ENCODE peak calls at places on chromosomes 6 and 20, in four cellular contexts. R, L, G and O are unnamed samples.
A peak's percentile ranks its signal among the peaks of the same experiment; 100 is the strongest.

GRCh38 chr6:45930419-45931059 is 85.1 kb downstream of the CLIC5 start:
- DNase-seq in R (peak; percentile 63), L (peak; percentile 41), G (peak; percentile 72), O (peak; percentile 78)

GRCh38 chr6:166313255-166314070 is 5.3 kb upstream of the PRR18 start:
- DNase-seq in R (no peak), L (peak; percentile 45), G (peak; percentile 57), O (peak; percentile 69)

GRCh38 chr6:14130431-14131075 is 13.0 kb downstream of the CD83 start:
- DNase-seq in R (no peak), L (peak; percentile 2), G (no peak), O (no peak)

GRCh38 chr20:45964024-45964423 is 8.0 kb downstream of the ZNF335 start:
- DNase-seq in R (no peak), L (no peak), G (no peak), O (no peak)

GRCh38 chr20:10508468-10509251 is 73.6 kb downstream of the SLX4IP start:
- DNase-seq in R (no peak), L (peak; percentile 70), G (no peak), O (no peak)

GRCh38 chr6:43060034-43060754 is 763 bp downstream of the KLC4 start:
- DNase-seq in R (no peak), L (no peak), G (no peak), O (no peak)

GRCh38 chr20:8621021-8621420 is 447.9 kb upstream of the PLCB4 start:
- DNase-seq in R (no peak), L (no peak), G (no peak), O (no peak)

GRCh38 chr6:110875548-110876169 is 1.1 kb downstream of the AMD1 start:
- DNase-seq in R (peak; percentile 70), L (no peak), G (peak; percentile 46), O (peak; percentile 64)

GRCh38 chr20:3163099-3164042 is 3.7 kb upstream of the FASTKD5 start:
- DNase-seq in R (no peak), L (no peak), G (no peak), O (peak; percentile 56)

GRCh38 chr20:52015155-52015554 is 176.4 kb downstream of the ZFP64 start:
- DNase-seq in R (no peak), L (no peak), G (no peak), O (no peak)

GRCh38 chr20:52016022-52016421 is 175.6 kb downstream of the ZFP64 start:
- DNase-seq in R (no peak), L (no peak), G (no peak), O (no peak)

GRCh38 chr20:52017669-52018317 is 173.8 kb downstream of the ZFP64 start:
- DNase-seq in R (no peak), L (no peak), G (no peak), O (no peak)

GRCh38 chr20:52019313-52019712 is 172.3 kb downstream of the ZFP64 start:
- DNase-seq in R (no peak), L (no peak), G (no peak), O (no peak)
- TF ChIP-seq CTCF in R (no peak), L (no peak), G (no peak), O (no peak)

GRCh38 chr6:10258341-10258740 is 156.5 kb downstream of the TFAP2A start:
- DNase-seq in R (no peak), L (no peak), G (no peak), O (no peak)

GRCh38 chr6:10250655-10251220 is 164.1 kb downstream of the TFAP2A start:
- DNase-seq in R (no peak), L (no peak), G (no peak), O (no peak)

GRCh38 chr6:10259676-10260075 is 155.2 kb downstream of the TFAP2A start:
- DNase-seq in R (no peak), L (no peak), G (no peak), O (no peak)

DNA sequence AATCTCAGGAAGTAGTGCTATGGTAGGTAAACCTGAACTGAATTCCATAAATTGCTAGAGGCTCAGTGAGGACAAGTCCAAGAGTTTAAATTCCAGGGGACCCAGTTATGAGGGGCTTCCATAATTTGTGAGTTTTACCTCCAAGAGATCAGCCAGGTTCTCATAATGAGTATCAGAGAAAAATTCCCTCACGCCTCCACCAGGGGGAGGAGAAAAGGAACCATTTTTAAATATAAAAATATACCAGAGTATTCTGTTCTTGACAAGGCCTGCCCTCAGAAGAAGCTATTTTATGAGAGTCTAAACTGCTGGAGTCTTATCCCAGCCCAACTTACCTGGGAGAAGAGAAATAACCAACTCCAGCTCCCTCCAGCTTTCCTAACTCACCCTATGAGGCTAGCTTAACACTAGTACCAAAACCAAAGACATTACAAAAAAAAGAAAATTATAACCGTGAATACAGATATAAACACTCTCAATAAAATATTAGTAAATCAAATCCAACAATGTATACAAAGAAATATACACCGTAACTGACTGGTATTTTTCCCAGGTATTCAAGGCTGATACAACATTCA is 158.7 kb downstream of the TFAP2A start:
- DNase-seq in R (no peak), L (no peak), G (no peak), O (no peak)
- TF ChIP-seq CTCF in R (no peak), L (peak; percentile 34), G (peak; percentile 63), O (peak; percentile 84)

GRCh38 chr6:72206606-72207005 is 320.3 kb downstream of the RIMS1 start:
- DNase-seq in R (no peak), L (no peak), G (no peak), O (no peak)
- TF ChIP-seq CTCF in R (no peak), L (no peak), G (no peak), O (no peak)

GRCh38 chr6:47573109-47573508 is 95.5 kb downstream of the CD2AP start:
- DNase-seq in R (no peak), L (no peak), G (no peak), O (no peak)
- TF ChIP-seq CTCF in R (no peak), L (no peak), G (no peak), O (no peak)

DNA sequence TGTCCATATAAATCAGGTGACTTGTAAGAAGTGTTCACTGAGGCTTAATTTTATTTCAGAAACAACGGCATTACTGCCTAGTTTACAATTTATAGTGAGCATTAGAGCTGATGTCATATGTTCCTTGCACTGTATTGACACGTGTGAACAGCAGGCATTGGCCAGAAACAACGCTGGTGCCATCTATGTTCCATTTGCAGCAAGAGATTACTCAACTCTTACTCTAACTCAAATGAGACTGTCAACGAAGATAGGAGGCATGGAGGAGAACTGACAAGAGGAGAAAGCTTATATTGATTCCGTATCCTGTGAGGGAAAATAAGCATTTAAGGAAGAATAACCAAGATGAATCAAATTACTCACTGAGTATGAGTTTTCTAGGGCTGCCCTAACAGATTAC is 48.4 kb downstream of the MTFR2 start:
- DNase-seq in R (no peak), L (peak; percentile 16), G (no peak), O (no peak)
- TF ChIP-seq CTCF in R (no peak), L (no peak), G (no peak), O (no peak)

GRCh38 chr20:1944345-1945099 is 49.3 kb downstream of the SIRPA start:
- DNase-seq in R (no peak), L (no peak), G (no peak), O (no peak)
- TF ChIP-seq CTCF in R (no peak), L (no peak), G (no peak), O (no peak)

DNA sequence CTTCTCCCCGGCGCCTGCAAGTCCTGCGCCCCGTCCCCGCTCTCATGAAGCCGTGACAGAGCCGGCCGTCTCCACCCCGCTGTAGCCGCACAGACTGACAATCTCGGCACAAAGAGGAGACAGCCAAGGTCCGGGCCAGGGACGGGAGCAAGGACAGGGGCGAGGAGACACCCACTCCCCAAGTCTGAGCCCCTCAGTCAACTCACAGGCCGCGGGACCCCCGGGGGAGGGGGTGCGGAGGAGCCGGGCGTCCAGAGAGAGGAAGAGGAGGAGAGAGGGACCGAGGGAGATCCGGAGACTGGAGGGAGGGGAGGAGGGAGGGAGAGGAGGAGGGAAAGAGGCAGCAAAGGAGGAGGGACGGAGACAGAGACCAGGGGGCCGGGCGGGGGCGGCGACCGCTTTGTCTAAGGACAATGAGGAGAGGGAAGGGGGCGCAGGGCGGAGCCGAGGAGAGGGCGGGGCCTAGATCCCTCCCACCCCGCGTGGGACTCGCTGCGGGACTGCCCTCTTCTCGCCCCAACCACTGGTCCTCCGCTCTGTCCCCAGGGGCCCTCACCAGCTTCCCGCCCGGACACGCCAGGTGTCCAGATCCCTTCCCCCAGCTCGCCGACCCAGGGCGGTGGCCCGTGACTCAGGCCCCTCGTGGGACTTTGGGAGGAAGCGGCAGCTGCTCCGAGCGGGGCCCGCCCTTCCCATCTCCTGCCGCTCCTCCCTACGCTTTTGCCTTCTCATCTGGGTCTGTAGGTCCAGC is 638 bp upstream of the PPP1R18 start:
- DNase-seq in R (peak; percentile 76), L (peak; percentile 96), G (peak; percentile 86), O (peak; percentile 100)
- TF ChIP-seq CTCF in R (no peak), L (no peak), G (no peak), O (no peak)

DNA sequence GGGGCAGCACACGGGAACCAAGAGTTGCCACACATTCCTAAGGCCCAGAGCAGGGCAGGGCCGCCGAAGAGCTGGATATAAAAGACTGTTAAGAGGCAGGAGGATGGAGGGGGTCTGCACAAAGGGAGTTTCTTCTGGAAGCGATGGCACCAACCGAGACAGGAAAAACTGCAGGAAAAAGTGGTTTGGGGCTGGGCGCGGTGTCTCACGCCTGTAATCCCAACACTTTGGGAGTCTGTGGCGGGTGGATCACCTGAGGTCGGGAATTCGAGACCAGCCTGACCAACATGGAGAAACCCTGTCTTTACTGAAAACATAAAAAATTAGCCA is 41.8 kb downstream of the SSR1 start:
- DNase-seq in R (no peak), L (no peak), G (no peak), O (no peak)
- TF ChIP-seq CTCF in R (no peak), L (no peak), G (no peak), O (no peak)

GRCh38 chr6:112370946-112371345 is 23.8 kb downstream of the RFPL4B start:
- DNase-seq in R (no peak), L (no peak), G (no peak), O (no peak)

GRCh38 chr6:112366695-112367546 is 19.8 kb downstream of the RFPL4B start:
- DNase-seq in R (no peak), L (no peak), G (no peak), O (no peak)

GRCh38 chr6:112367655-112368054 is 20.5 kb downstream of the RFPL4B start:
- DNase-seq in R (no peak), L (no peak), G (no peak), O (no peak)

DNA sequence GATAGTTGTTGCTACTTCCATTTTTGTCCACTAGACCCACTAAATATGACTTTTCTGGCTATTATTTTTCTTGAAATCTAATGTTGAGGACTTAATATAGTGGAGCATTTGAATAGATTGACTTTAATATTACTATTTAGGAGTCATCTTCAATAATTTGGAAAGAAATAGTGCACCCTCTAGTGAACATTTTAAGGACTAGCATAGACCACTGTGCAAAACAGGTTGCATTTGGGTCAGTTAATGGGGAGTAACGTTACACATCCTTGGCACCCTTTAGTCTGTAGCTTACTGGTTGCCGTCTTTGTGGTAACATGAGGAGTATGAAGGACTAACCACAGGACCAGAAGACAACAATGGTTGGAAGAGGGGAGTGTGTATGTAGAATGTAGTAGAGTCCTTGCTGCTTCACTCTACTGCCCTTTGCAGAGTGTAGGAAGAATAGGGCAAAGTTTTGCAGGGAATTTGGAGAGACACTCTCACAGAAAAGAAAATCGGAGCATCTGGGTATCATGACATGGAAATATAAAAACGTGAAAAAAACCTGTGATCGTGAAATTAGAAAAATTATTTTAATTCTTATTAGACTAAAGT is 25.2 kb downstream of the RFPL4B start:
- DNase-seq in R (no peak), L (peak; percentile 46), G (no peak), O (no peak)
- TF ChIP-seq CTCF in R (no peak), L (peak; percentile 63), G (peak; percentile 61), O (peak; percentile 43)